ENCODE peak calls at places on chromosomes 6 and 20, in seven cellular contexts. C, X, E, Q, P, T and F are unnamed samples.

GRCh38 chr6:134031696-134032255 is 20.6 kb downstream of the SLC2A12 start:
- DNase-seq in Q (no peak), E (no peak), X (no peak), T (peak), P (peak), C (no peak), F (no peak)

GRCh38 chr20:31822421-31823330 is 3.5 kb downstream of the MYLK2 start:
- DNase-seq in C (peak), X (peak), Q (no peak), T (no peak), P (peak), E (no peak), F (peak)

GRCh38 chr20:13302647-13303425 is 81.8 kb downstream of the ISM1 start:
- DNase-seq in T (no peak), X (peak), P (no peak), Q (no peak), E (no peak), C (no peak), F (peak)

GRCh38 chr6:43924222-43924702 is 154.3 kb downstream of the VEGFA start:
- DNase-seq in E (no peak), X (no peak), P (peak), T (no peak), Q (no peak), C (no peak), F (no peak)

GRCh38 chr20:17674722-17675518 is 7.1 kb downstream of the RRBP1 start:
- DNase-seq in P (peak), Q (no peak), E (no peak), X (no peak), C (no peak), T (no peak), F (no peak)

GRCh38 chr6:71299541-71300470 is 11.2 kb downstream of the OGFRL1 start:
- DNase-seq in C (no peak), Q (no peak), X (no peak), E (peak), T (no peak), P (peak), F (peak)

GRCh38 chr20:42441196-42441861 is 748.4 kb downstream of the PTPRT start:
- DNase-seq in C (no peak), X (no peak), Q (no peak), T (no peak), E (no peak), P (no peak), F (no peak)

GRCh38 chr6:2477723-2478122 is 232.3 kb upstream of the GMDS start:
- DNase-seq in T (no peak), C (no peak), Q (no peak), P (no peak), E (no peak), X (no peak), F (no peak)

GRCh38 chr6:72425003-72425681 is 196.7 kb upstream of the KCNQ5 start:
- DNase-seq in T (peak), C (no peak), Q (no peak), X (no peak), P (peak), E (no peak), F (peak)

GRCh38 chr6:133591330-133591729 is 297.6 kb upstream of the TCF21 start:
- DNase-seq in C (no peak), E (no peak), P (peak), T (no peak), Q (no peak), X (no peak), F (no peak)

GRCh38 chr6:145829950-145830349 is 15.4 kb upstream of the FBXO30 start:
- DNase-seq in X (no peak), E (no peak), Q (no peak), P (peak), C (no peak), T (no peak), F (no peak)

GRCh38 chr6:13038315-13039261 is 289.7 kb downstream of the TBC1D7 start:
- DNase-seq in X (no peak), T (no peak), E (no peak), P (no peak), C (no peak), Q (no peak), F (no peak)

GRCh38 chr6:160110724-160111123 is 10.9 kb upstream of the SLC22A1 start:
- DNase-seq in C (no peak), P (peak), X (no peak), T (no peak), E (no peak), Q (no peak), F (no peak)

GRCh38 chr6:157946865-157947532 is 34.7 kb upstream of the SYNJ2 start:
- DNase-seq in Q (no peak), E (peak), C (no peak), T (no peak), X (peak), P (peak), F (no peak)

GRCh38 chr6:36758516-36759176 is 61.0 kb downstream of the RAB44 start:
- DNase-seq in P (no peak), E (no peak), X (no peak), C (no peak), Q (no peak), T (no peak), F (no peak)

GRCh38 chr6:169638388-169638787 is 63.4 kb downstream of the WDR27 start:
- DNase-seq in P (no peak), T (no peak), E (no peak), C (no peak), Q (no peak), X (no peak), F (no peak)

GRCh38 chr6:148611213-148611612 is 135.6 kb upstream of the UST start:
- DNase-seq in T (no peak), E (no peak), P (no peak), X (no peak), Q (no peak), C (peak), F (peak)

DNA sequence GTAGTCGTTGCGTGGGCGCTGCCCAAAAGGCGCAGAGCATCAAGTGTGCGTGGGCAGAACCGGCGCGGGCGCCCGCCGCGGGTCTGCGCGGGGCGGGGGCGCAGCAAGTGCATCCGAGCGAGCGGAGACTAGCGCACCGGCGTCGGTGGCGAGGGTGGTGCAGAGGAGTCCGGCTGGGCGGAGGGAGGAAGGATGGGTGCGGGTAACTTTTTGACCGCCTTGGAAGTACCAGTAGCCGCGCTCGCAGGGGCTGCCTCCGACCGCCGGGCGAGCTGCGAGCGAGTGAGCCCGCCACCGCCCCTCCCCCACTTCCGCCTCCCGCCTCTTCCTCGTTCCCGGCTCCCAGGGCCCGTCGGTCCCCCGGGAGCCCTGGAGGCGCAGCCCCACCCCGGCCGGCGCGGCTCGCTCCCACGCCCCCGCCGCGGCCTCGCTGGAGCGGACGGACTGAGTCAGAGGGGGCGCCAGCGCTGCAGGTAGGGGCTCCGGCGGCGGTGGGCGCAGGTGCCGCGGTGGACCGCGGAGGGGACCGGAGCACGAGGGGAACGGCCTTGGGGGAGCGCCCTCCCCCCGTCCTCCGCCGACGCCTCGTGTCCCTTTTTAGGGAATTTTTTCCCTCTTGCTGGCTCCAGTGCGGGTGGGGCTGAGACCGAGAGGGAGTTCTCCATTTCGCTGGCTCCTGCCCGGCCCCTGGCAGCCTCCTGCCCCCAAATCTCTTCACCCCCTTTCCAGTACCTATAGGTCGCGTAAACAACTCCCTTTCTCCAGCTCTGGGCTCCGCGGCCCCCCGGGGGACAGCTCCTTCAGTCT is 1.6 kb upstream of the DBNDD2 start:
- DNase-seq in P (no peak), X (peak), Q (no peak), T (no peak), E (no peak), C (peak), F (peak)
- H3K27ac ChIP-seq in P (peak), X (no peak), Q (peak), T (peak), E (peak), C (peak), F (peak)

GRCh38 chr20:64050261-64051032 is 1.0 kb upstream of the SOX18 start:
- DNase-seq in T (no peak), C (no peak), X (no peak), E (no peak), P (no peak), Q (no peak), F (no peak)
- H3K27ac ChIP-seq in T (no peak), C (no peak), X (no peak), E (peak), P (no peak), Q (peak), F (no peak)

GRCh38 chr20:11214281-11214680 is 540.5 kb upstream of the JAG1 start:
- DNase-seq in C (no peak), X (no peak), P (no peak), T (no peak), E (no peak), Q (no peak), F (no peak)

GRCh38 chr20:11217322-11217989 is 543.7 kb upstream of the JAG1 start:
- DNase-seq in E (no peak), Q (no peak), P (peak), X (no peak), C (no peak), T (no peak), F (no peak)

GRCh38 chr20:11219192-11219591 is 545.4 kb upstream of the JAG1 start:
- DNase-seq in C (no peak), P (no peak), Q (no peak), X (no peak), T (no peak), E (no peak), F (no peak)

GRCh38 chr20:11218035-11218680 is 544.4 kb upstream of the JAG1 start:
- DNase-seq in P (no peak), C (no peak), T (no peak), E (no peak), X (no peak), Q (no peak), F (no peak)

GRCh38 chr20:11216451-11217314 is 542.9 kb upstream of the JAG1 start:
- DNase-seq in E (no peak), Q (no peak), C (no peak), T (no peak), X (no peak), P (peak), F (no peak)
- H3K27ac ChIP-seq in E (no peak), Q (no peak), C (no peak), T (no peak), X (no peak), P (peak), F (no peak)

DNA sequence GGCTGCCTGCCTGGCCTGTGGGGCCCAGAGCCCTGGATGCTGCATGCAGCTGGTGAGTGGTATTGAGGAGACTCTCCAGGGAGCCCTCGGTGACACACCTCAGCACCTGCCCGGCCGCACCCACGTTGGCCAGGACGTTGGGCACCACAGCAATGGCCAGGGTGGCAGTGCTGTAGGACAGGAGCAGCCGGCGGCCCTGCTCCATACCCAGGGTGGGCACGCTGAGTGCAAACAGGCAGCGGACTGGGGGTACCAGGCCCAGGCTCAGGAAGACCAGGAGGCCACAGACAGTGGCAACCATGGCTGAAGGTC is 4.7 kb downstream of the OCSTAMP start:
- DNase-seq in X (no peak), Q (no peak), E (no peak), P (no peak), T (no peak), C (no peak), F (no peak)
- H3K27ac ChIP-seq in X (no peak), Q (no peak), E (no peak), P (no peak), T (no peak), C (no peak), F (no peak)